ENCODE peak calls at places on chromosome 14, in five cellular contexts. J is IMR-90, I is substantia nigra, O is caudate nucleus, Q is left ventricle myocardium inferior. S is an unnamed sample.

GRCh38 chr14:95541932-95542554 is 7.2 kb downstream of the GLRX5 start:
- DNase-seq in I (no peak), O (no peak), J (no peak), Q (no peak), S (no peak)

GRCh38 chr14:64510825-64511679 is 6.5 kb downstream of the ZBTB1 start:
- DNase-seq in J (peak; percentile 73), Q (no peak), I (peak; percentile 41), O (peak; percentile 10), S (peak; percentile 89)

GRCh38 chr14:58401587-58401986 is 5.9 kb downstream of the TOMM20L start:
- DNase-seq in O (no peak), I (no peak), Q (no peak), J (no peak), S (no peak)

GRCh38 chr14:56324831-56325230 is 206.6 kb downstream of the PELI2 start:
- DNase-seq in Q (no peak), O (no peak), J (peak; percentile 57), I (no peak), S (no peak)

GRCh38 chr14:35193161-35193560 is 70.8 kb downstream of the PRORP start:
- DNase-seq in O (no peak), I (no peak), Q (no peak), J (no peak), S (no peak)

GRCh38 chr14:103547941-103548462 is 14.5 kb downstream of the BAG5 start:
- DNase-seq in J (no peak), I (no peak), O (no peak), Q (peak; percentile 13), S (no peak)

GRCh38 chr14:77230914-77231313 is 40.1 kb downstream of the NGB start:
- DNase-seq in O (no peak), Q (no peak), I (no peak), J (no peak), S (no peak)

GRCh38 chr14:37034410-37035285 is 137.8 kb downstream of the SLC25A21 start:
- DNase-seq in Q (no peak), O (no peak), I (no peak), J (peak; percentile 20), S (no peak)

GRCh38 chr14:68442828-68443460 is 349.9 kb downstream of the ZFP36L1 start:
- DNase-seq in J (peak; percentile 49), I (no peak), O (no peak), Q (no peak), S (peak; percentile 27)

GRCh38 chr14:101098641-101099040 is 195.1 kb upstream of the RTL1 start:
- DNase-seq in O (no peak), I (no peak), J (no peak), Q (no peak), S (peak; percentile 2)

GRCh38 chr14:69882086-69882864 is 3.1 kb downstream of the SMOC1 start:
- DNase-seq in O (no peak), I (no peak), J (no peak), Q (no peak), S (no peak)

GRCh38 chr14:75452900-75453816 is 25.3 kb downstream of the JDP2 start:
- DNase-seq in O (no peak), I (no peak), Q (peak; percentile 64), J (peak; percentile 89), S (peak; percentile 65)

GRCh38 chr14:93068721-93069120 is 47.0 kb downstream of the ITPK1 start:
- DNase-seq in O (no peak), J (no peak), I (no peak), Q (peak; percentile 59), S (no peak)

GRCh38 chr14:24978862-24979724 is 70.9 kb downstream of the STXBP6 start:
- DNase-seq in I (no peak), J (peak; percentile 34), O (no peak), Q (no peak), S (no peak)

GRCh38 chr14:95409472-95410307 is 90.0 kb upstream of the CLMN start:
- DNase-seq in Q (no peak), O (no peak), I (peak; percentile 40), J (no peak), S (no peak)

GRCh38 chr14:88005978-88006851 is 1.3 kb downstream of the GPR65 start:
- DNase-seq in J (no peak), O (no peak), I (no peak), Q (no peak), S (peak; percentile 24)

GRCh38 chr14:20377171-20377570 is 33.7 kb downstream of the PARP2 start:
- DNase-seq in I (no peak), Q (no peak), J (no peak), O (no peak), S (no peak)

GRCh38 chr14:69666698-69667211 is 55.4 kb downstream of the SUSD6 start:
- DNase-seq in O (no peak), Q (no peak), I (no peak), J (peak; percentile 69), S (no peak)

GRCh38 chr14:64539186-64539552 is 1.4 kb upstream of the HSPA2 start:
- DNase-seq in Q (no peak), J (no peak), O (no peak), I (no peak), S (no peak)

GRCh38 chr14:90740946-90741681 is 75.1 kb downstream of the TTC7B start:
- DNase-seq in J (no peak), Q (no peak), O (no peak), I (no peak), S (no peak)

GRCh38 chr14:71403673-71404072 is 496.4 kb downstream of the PCNX1 start:
- DNase-seq in O (no peak), I (no peak), Q (no peak), J (peak; percentile 44), S (no peak)

GRCh38 chr14:38808734-38809455 is 294.1 kb downstream of the SEC23A start:
- DNase-seq in Q (no peak), O (no peak), I (no peak), J (no peak), S (no peak)

GRCh38 chr14:51884086-51884927 is 23.9 kb downstream of the GNG2 start:
- DNase-seq in J (peak; percentile 88), Q (no peak), I (no peak), O (no peak), S (no peak)

GRCh38 chr14:68547305-68548193 is 245.3 kb downstream of the ZFP36L1 start:
- DNase-seq in Q (no peak), J (peak; percentile 93), O (no peak), I (no peak), S (peak; percentile 67)

DNA sequence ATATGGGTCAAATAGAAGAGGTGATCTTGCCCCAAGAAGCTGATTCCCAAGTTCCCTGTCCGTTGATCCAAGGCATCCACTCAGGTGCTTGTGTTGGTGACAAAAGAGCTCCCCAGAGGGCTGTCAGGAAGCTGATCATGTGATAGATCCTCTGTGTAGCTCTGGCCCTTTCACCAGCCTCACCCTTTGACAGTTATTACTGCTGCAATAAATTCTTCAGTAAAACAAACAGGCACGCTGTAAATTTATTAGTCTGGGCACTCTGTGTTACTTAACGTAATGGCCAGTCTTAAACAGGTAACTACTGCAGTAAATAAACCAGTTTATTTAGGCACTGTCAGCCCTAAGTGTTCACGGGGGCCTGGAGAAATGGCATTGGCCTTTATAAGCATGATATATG is 473.9 kb downstream of the BCL11B start:
- DNase-seq in J (no peak), O (no peak), I (no peak), Q (no peak), S (no peak)
- H3K27ac ChIP-seq in J (no peak overlapping the region), O (no peak overlapping the region), I (no peak overlapping the region), Q (no peak overlapping the region), S (no peak overlapping the region)

GRCh38 chr14:99684356-99684952 is 356 bp downstream of the CYP46A1 start:
- DNase-seq in I (no peak), O (no peak), Q (no peak), J (peak; percentile 8), S (no peak)
- H3K27ac ChIP-seq in I (peak overlapping the region; percentile 35), O (peak overlapping the region; percentile 26), Q (peak overlapping the region; percentile 84), J (no peak overlapping the region), S (no peak overlapping the region)

GRCh38 chr14:89359477-89360222 is 57.4 kb downstream of the FOXN3 start:
- DNase-seq in O (no peak), J (no peak), Q (no peak), I (no peak), S (peak; percentile 68)

GRCh38 chr14:89357655-89358297 is 59.3 kb downstream of the FOXN3 start:
- DNase-seq in Q (no peak), I (no peak), J (no peak), O (no peak), S (no peak)

GRCh38 chr14:89356927-89357326 is 60.1 kb downstream of the FOXN3 start:
- DNase-seq in J (no peak), Q (no peak), I (no peak), O (no peak), S (no peak)

GRCh38 chr14:89356496-89356895 is 60.5 kb downstream of the FOXN3 start:
- DNase-seq in I (no peak), J (no peak), O (no peak), Q (no peak), S (no peak)

DNA sequence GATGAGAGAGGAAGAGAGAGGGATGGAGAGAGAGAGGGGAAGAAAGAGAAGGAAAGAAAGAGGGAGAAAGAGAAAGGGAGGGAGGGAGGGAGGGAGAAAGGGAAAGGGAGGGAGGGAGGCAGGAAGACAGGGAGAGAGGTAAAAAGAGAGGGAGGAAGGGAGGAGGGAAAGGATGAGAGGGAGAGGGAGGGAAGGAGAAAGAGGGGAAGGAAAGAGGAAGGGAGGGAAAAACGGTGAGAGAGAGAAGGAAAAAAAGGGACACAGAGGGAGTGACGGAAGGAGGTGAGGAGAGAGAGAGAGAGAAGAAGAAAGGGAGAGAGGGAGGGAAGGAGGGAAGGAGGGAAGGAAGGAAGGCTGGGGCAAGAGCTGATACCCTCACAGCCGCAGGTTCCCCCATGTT is 56.8 kb downstream of the FOXN3 start:
- DNase-seq in Q (no peak), J (no peak), I (no peak), O (no peak), S (no peak)
- H3K27ac ChIP-seq in Q (no peak overlapping the region), J (no peak overlapping the region), I (no peak overlapping the region), O (no peak overlapping the region), S (no peak overlapping the region)

GRCh38 chr14:86936556-86936955 is 1056.4 kb downstream of the GALC start:
- DNase-seq in O (no peak), I (no peak), J (no peak), Q (no peak), S (no peak)

GRCh38 chr14:86933460-86933859 is 1059.5 kb downstream of the GALC start:
- DNase-seq in Q (no peak), J (peak; percentile 6), O (no peak), I (no peak), S (no peak)

GRCh38 chr14:86934196-86934595 is 1058.8 kb downstream of the GALC start:
- DNase-seq in O (no peak), J (no peak), I (no peak), Q (no peak), S (no peak)

GRCh38 chr14:86938356-86938755 is 1054.6 kb downstream of the GALC start:
- DNase-seq in O (no peak), Q (no peak), I (no peak), J (no peak), S (no peak)

DNA sequence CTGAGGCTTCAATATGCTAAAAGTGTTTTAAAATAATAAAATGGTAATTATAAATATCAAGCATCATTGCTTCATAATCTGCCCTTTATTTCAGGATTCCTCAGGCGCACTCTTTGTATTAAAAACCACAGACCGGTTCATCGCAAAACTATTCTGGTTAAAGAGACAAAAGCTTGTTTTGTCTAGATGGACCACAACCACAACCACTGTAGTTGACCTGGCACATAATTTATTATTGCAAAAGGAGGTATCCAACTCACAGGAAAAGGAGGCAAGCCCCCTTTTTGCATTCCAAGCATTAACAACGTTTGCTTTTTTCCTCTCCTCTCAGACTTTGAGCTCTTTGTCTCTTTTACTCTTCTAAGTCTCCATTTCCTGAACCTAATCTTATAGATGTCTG is 1057.7 kb downstream of the GALC start:
- DNase-seq in J (peak; percentile 61), O (no peak), I (no peak), Q (no peak), S (no peak)
- H3K27ac ChIP-seq in J (no peak overlapping the region), O (no peak overlapping the region), I (no peak overlapping the region), Q (no peak overlapping the region), S (no peak overlapping the region)

S was measured in testis.